ENCODE peak calls at places on chromosomes 16 and 17, in nine cellular contexts. One of them, this sample, is unnamed.

GRCh38 chr16:3542153-3542550 is 35.1 kb downstream of the NLRC3 start:
- DNase-seq in NCI-H774: no peak
- DNase-seq in ACHN: no peak
- DNase-seq in stimulated activated naive CD8-positive, alpha-beta T cell treated with anti-CD3 and anti-CD28 coated beads, Interleukin-15, amount 100 ng/mL, for 72 hours: no peak
- DNase-seq in MCF 10A: no peak
- DNase-seq in NCI-H1436: no peak
- DNase-seq in neural progenitor cell: no peak
- DNase-seq in M059J: no peak
- DNase-seq in skeletal muscle cell: no peak
- DNase-seq in this sample: no peak

GRCh38 chr17:72388765-72389473 is 268.1 kb downstream of the SOX9 start:
- DNase-seq in NCI-H774: no peak
- DNase-seq in ACHN: peak; percentile 93
- DNase-seq in stimulated activated naive CD8-positive, alpha-beta T cell treated with anti-CD3 and anti-CD28 coated beads, Interleukin-15, amount 100 ng/mL, for 72 hours: no peak
- DNase-seq in MCF 10A: peak; percentile 95
- DNase-seq in NCI-H1436: peak; percentile 32
- DNase-seq in neural progenitor cell: no peak
- DNase-seq in M059J: peak; percentile 97
- DNase-seq in skeletal muscle cell: no peak
- DNase-seq in this sample: no peak

GRCh38 chr16:66342294-66342900 is 24.1 kb upstream of the CDH5 start:
- DNase-seq in NCI-H774: no peak
- DNase-seq in ACHN: peak; percentile 39
- DNase-seq in stimulated activated naive CD8-positive, alpha-beta T cell treated with anti-CD3 and anti-CD28 coated beads, Interleukin-15, amount 100 ng/mL, for 72 hours: peak; percentile 13
- DNase-seq in MCF 10A: no peak
- DNase-seq in NCI-H1436: no peak
- DNase-seq in neural progenitor cell: peak; percentile 79
- DNase-seq in M059J: no peak
- DNase-seq in skeletal muscle cell: no peak
- DNase-seq in this sample: no peak

GRCh38 chr17:9645858-9646555 is 690 bp downstream of the USP43 start:
- DNase-seq in NCI-H774: peak; percentile 4
- DNase-seq in ACHN: peak; percentile 76
- DNase-seq in stimulated activated naive CD8-positive, alpha-beta T cell treated with anti-CD3 and anti-CD28 coated beads, Interleukin-15, amount 100 ng/mL, for 72 hours: peak; percentile 37
- DNase-seq in MCF 10A: peak; percentile 66
- DNase-seq in NCI-H1436: peak; percentile 19
- DNase-seq in neural progenitor cell: peak; percentile 73
- DNase-seq in M059J: peak; percentile 25
- DNase-seq in skeletal muscle cell: no peak
- DNase-seq in this sample: no peak

GRCh38 chr16:75043175-75043937 is 44.5 kb downstream of the ZNRF1 start:
- DNase-seq in NCI-H774: no peak
- DNase-seq in ACHN: no peak
- DNase-seq in stimulated activated naive CD8-positive, alpha-beta T cell treated with anti-CD3 and anti-CD28 coated beads, Interleukin-15, amount 100 ng/mL, for 72 hours: no peak
- DNase-seq in MCF 10A: no peak
- DNase-seq in NCI-H1436: no peak
- DNase-seq in neural progenitor cell: no peak
- DNase-seq in M059J: no peak
- DNase-seq in skeletal muscle cell: no peak
- DNase-seq in this sample: no peak

GRCh38 chr17:44159519-44160210 is 10.8 kb upstream of the ASB16 start:
- DNase-seq in NCI-H774: no peak
- DNase-seq in ACHN: no peak
- DNase-seq in stimulated activated naive CD8-positive, alpha-beta T cell treated with anti-CD3 and anti-CD28 coated beads, Interleukin-15, amount 100 ng/mL, for 72 hours: no peak
- DNase-seq in MCF 10A: no peak
- DNase-seq in NCI-H1436: no peak
- DNase-seq in neural progenitor cell: no peak
- DNase-seq in M059J: no peak
- DNase-seq in skeletal muscle cell: no peak
- DNase-seq in this sample: no peak

GRCh38 chr17:49859991-49860953 is 12.4 kb upstream of the TAC4 start:
- DNase-seq in NCI-H774: no peak
- DNase-seq in ACHN: no peak
- DNase-seq in stimulated activated naive CD8-positive, alpha-beta T cell treated with anti-CD3 and anti-CD28 coated beads, Interleukin-15, amount 100 ng/mL, for 72 hours: no peak
- DNase-seq in MCF 10A: no peak
- DNase-seq in NCI-H1436: no peak
- DNase-seq in neural progenitor cell: peak; percentile 38
- DNase-seq in M059J: no peak
- DNase-seq in skeletal muscle cell: no peak
- DNase-seq in this sample: no peak

GRCh38 chr17:59607061-59607460 is 12.6 kb upstream of the CLTC start:
- DNase-seq in NCI-H774: no peak
- DNase-seq in ACHN: no peak
- DNase-seq in stimulated activated naive CD8-positive, alpha-beta T cell treated with anti-CD3 and anti-CD28 coated beads, Interleukin-15, amount 100 ng/mL, for 72 hours: no peak
- DNase-seq in MCF 10A: no peak
- DNase-seq in NCI-H1436: no peak
- DNase-seq in neural progenitor cell: no peak
- DNase-seq in M059J: no peak
- DNase-seq in skeletal muscle cell: no peak
- DNase-seq in this sample: no peak

GRCh38 chr17:81322271-81323082 is 27.4 kb upstream of the SLC38A10 start:
- DNase-seq in NCI-H774: no peak
- DNase-seq in ACHN: peak; percentile 51
- DNase-seq in stimulated activated naive CD8-positive, alpha-beta T cell treated with anti-CD3 and anti-CD28 coated beads, Interleukin-15, amount 100 ng/mL, for 72 hours: peak; percentile 33
- DNase-seq in MCF 10A: peak; percentile 47
- DNase-seq in NCI-H1436: peak; percentile 38
- DNase-seq in neural progenitor cell: no peak
- DNase-seq in M059J: no peak
- DNase-seq in skeletal muscle cell: no peak
- DNase-seq in this sample: no peak

GRCh38 chr17:17445925-17446665 is 30.7 kb upstream of the MED9 start:
- DNase-seq in NCI-H774: peak; percentile 13
- DNase-seq in ACHN: peak; percentile 88
- DNase-seq in stimulated activated naive CD8-positive, alpha-beta T cell treated with anti-CD3 and anti-CD28 coated beads, Interleukin-15, amount 100 ng/mL, for 72 hours: no peak
- DNase-seq in MCF 10A: peak; percentile 67
- DNase-seq in NCI-H1436: no peak
- DNase-seq in neural progenitor cell: no peak
- DNase-seq in M059J: peak; percentile 98
- DNase-seq in skeletal muscle cell: peak; percentile 77
- DNase-seq in this sample: no peak

GRCh38 chr16:28572659-28573510 is 19.2 kb downstream of the SGF29 start:
- DNase-seq in NCI-H774: no peak
- DNase-seq in ACHN: no peak
- DNase-seq in stimulated activated naive CD8-positive, alpha-beta T cell treated with anti-CD3 and anti-CD28 coated beads, Interleukin-15, amount 100 ng/mL, for 72 hours: no peak
- DNase-seq in MCF 10A: no peak
- DNase-seq in NCI-H1436: no peak
- DNase-seq in neural progenitor cell: peak; percentile 63
- DNase-seq in M059J: no peak
- DNase-seq in skeletal muscle cell: no peak
- DNase-seq in this sample: no peak

GRCh38 chr17:6392609-6393367 is 42.1 kb downstream of the AIPL1 start:
- DNase-seq in NCI-H774: no peak
- DNase-seq in ACHN: no peak
- DNase-seq in stimulated activated naive CD8-positive, alpha-beta T cell treated with anti-CD3 and anti-CD28 coated beads, Interleukin-15, amount 100 ng/mL, for 72 hours: no peak
- DNase-seq in MCF 10A: no peak
- DNase-seq in NCI-H1436: peak; percentile 52
- DNase-seq in neural progenitor cell: no peak
- DNase-seq in M059J: peak; percentile 18
- DNase-seq in skeletal muscle cell: no peak
- DNase-seq in this sample: no peak

GRCh38 chr16:1810536-1810935 is 16.1 kb downstream of the HAGH start:
- DNase-seq in NCI-H774: no peak
- DNase-seq in ACHN: no peak
- DNase-seq in stimulated activated naive CD8-positive, alpha-beta T cell treated with anti-CD3 and anti-CD28 coated beads, Interleukin-15, amount 100 ng/mL, for 72 hours: no peak
- DNase-seq in MCF 10A: no peak
- DNase-seq in NCI-H1436: no peak
- DNase-seq in neural progenitor cell: no peak
- DNase-seq in M059J: no peak
- DNase-seq in skeletal muscle cell: no peak
- DNase-seq in this sample: no peak

GRCh38 chr16:1180772-1181714 is 28.1 kb downstream of the CACNA1H start:
- DNase-seq in NCI-H774: no peak
- DNase-seq in ACHN: no peak
- DNase-seq in stimulated activated naive CD8-positive, alpha-beta T cell treated with anti-CD3 and anti-CD28 coated beads, Interleukin-15, amount 100 ng/mL, for 72 hours: no peak
- DNase-seq in MCF 10A: no peak
- DNase-seq in NCI-H1436: no peak
- DNase-seq in neural progenitor cell: peak; percentile 73
- DNase-seq in M059J: no peak
- DNase-seq in skeletal muscle cell: no peak
- DNase-seq in this sample: no peak

This sample was measured in T-cell.